ENCODE peak calls at places on chromosomes 7 and 10, in four cellular contexts. Z is HCT116, P is astrocyte, D is body of pancreas. C is an unnamed sample.

GRCh38 chr10:74837750-74838149 is 11.3 kb downstream of the KAT6B start:
- DNase-seq in Z (no peak), P (no peak), D (no peak), C (no peak)

GRCh38 chr10:44301781-44302400 is 83.0 kb downstream of the CXCL12 start:
- DNase-seq in Z (no peak), P (peak; percentile 34), D (no peak), C (no peak)

GRCh38 chr10:62374862-62375710 is 917 bp downstream of the ZNF365 start:
- DNase-seq in Z (no peak), P (no peak), D (no peak), C (no peak)

GRCh38 chr10:99827906-99828305 is 45.5 kb downstream of the ABCC2 start:
- DNase-seq in Z (no peak), P (peak; percentile 31), D (no peak), C (no peak)

GRCh38 chr10:129963076-129963830 is 821 bp downstream of the EBF3 start:
- DNase-seq in Z (no peak), P (peak; percentile 11), D (no peak), C (peak; percentile 29)

GRCh38 chr7:139725077-139725476 is 52.7 kb downstream of the HIPK2 start:
- DNase-seq in Z (no peak), P (peak; percentile 86), D (no peak), C (no peak)

GRCh38 chr10:71093531-71093930 is 118.8 kb upstream of the UNC5B start:
- DNase-seq in Z (no peak), P (no peak), D (no peak), C (no peak)

GRCh38 chr7:134722786-134723322 is 56.6 kb upstream of the CALD1 start:
- DNase-seq in Z (no peak), P (no peak), D (no peak), C (no peak)

GRCh38 chr10:5284311-5285057 is 80.3 kb upstream of the UCN3 start:
- DNase-seq in Z (no peak), P (peak; percentile 43), D (no peak), C (no peak)

GRCh38 chr7:21365866-21366624 is 61.8 kb upstream of the SP4 start:
- DNase-seq in Z (peak; percentile 1), P (peak; percentile 12), D (peak; percentile 22), C (no peak)

GRCh38 chr10:72462261-72462660 is 107.5 kb upstream of the DNAJB12 start:
- DNase-seq in Z (no peak), P (no peak), D (no peak), C (no peak)

GRCh38 chr7:106283831-106284515 is 810 bp downstream of the NAMPT start:
- DNase-seq in Z (no peak), P (peak; percentile 28), D (peak; percentile 64), C (peak; percentile 56)

GRCh38 chr7:151923097-151923876 is 33.0 kb upstream of the GALNTL5 start:
- DNase-seq in Z (no peak), P (no peak), D (peak; percentile 38), C (no peak)

GRCh38 chr7:140518370-140519006 is 39.2 kb upstream of the MKRN1 start:
- DNase-seq in Z (no peak), P (no peak), D (no peak), C (no peak)

GRCh38 chr7:118153551-118154177 is 30.3 kb upstream of the LSM8 start:
- DNase-seq in Z (peak; percentile 28), P (no peak), D (peak; percentile 17), C (no peak)

GRCh38 chr7:74655785-74656420 is 1.6 kb upstream of the GTF2I start:
- DNase-seq in Z (no peak), P (no peak), D (no peak), C (no peak)

GRCh38 chr10:53153831-53154230 is 381.2 kb upstream of the MBL2 start:
- DNase-seq in Z (no peak), P (no peak), D (no peak), C (no peak)

GRCh38 chr10:120456626-120457430 is at the start of gene PLPP4:
- DNase-seq in Z (no peak), P (peak; percentile 41), D (peak; percentile 53), C (peak; percentile 56)

GRCh38 chr10:74289956-74290355 is 138.9 kb downstream of the ADK start:
- DNase-seq in Z (no peak), P (peak; percentile 21), D (no peak), C (peak; percentile 28)

GRCh38 chr10:133257489-133258065 is 19.1 kb downstream of the ADAM8 start:
- DNase-seq in Z (no peak), P (peak; percentile 18), D (peak; percentile 85), C (peak; percentile 66)

GRCh38 chr10:129545257-129545656 is 78.2 kb downstream of the MGMT start:
- DNase-seq in Z (no peak), P (peak; percentile 3), D (no peak), C (no peak)

GRCh38 chr7:81846398-81846797 is 76.6 kb upstream of the HGF start:
- DNase-seq in Z (no peak), P (peak; percentile 29), D (no peak), C (no peak)

GRCh38 chr10:37314862-37315261 is 189.5 kb downstream of the ANKRD30A start:
- DNase-seq in Z (no peak), P (no peak), D (no peak), C (no peak)

GRCh38 chr7:120055300-120055699 is 217.7 kb upstream of the KCND2 start:
- DNase-seq in Z (peak; percentile 13), P (peak; percentile 64), D (no peak), C (no peak)

GRCh38 chr10:78754269-78755074 is 314.3 kb upstream of the ZMIZ1 start:
- DNase-seq in Z (no peak), P (peak; percentile 87), D (no peak), C (peak; percentile 39)

GRCh38 chr7:84092207-84092606 is 102.4 kb downstream of the SEMA3A start:
- DNase-seq in Z (no peak), P (no peak), D (no peak), C (no peak)

GRCh38 chr7:115477193-115477651 is 553.3 kb downstream of the TFEC start:
- DNase-seq in Z (no peak), P (peak; percentile 9), D (peak; percentile 33), C (peak; percentile 35)

GRCh38 chr7:40380111-40380510 is 245.3 kb downstream of the SUGCT start:
- DNase-seq in Z (no peak), P (no peak), D (no peak), C (no peak)

GRCh38 chr7:149209518-149210269 is 14.3 kb downstream of the ZNF282 start:
- DNase-seq in Z (peak; percentile 40), P (peak; percentile 49), D (peak; percentile 29), C (no peak)

GRCh38 chr10:44512345-44513095 is 127.6 kb upstream of the CXCL12 start:
- DNase-seq in Z (no peak), P (no peak), D (no peak), C (no peak)

GRCh38 chr7:99267530-99268360 is 4.9 kb upstream of the MYH16 start:
- DNase-seq in Z (peak; percentile 85), P (peak; percentile 90), D (peak; percentile 63), C (no peak)

GRCh38 chr10:131430716-131431402 is 119.3 kb upstream of the TCERG1L start:
- DNase-seq in Z (no peak), P (no peak), D (peak; percentile 24), C (peak; percentile 13)

GRCh38 chr10:30751678-30752331 is 122.3 kb upstream of the LYZL2 start:
- DNase-seq in Z (peak; percentile 10), P (peak; percentile 37), D (no peak), C (peak; percentile 71)

GRCh38 chr7:44386139-44386913 is 60.9 kb upstream of the CAMK2B start:
- DNase-seq in Z (no peak), P (peak; percentile 37), D (no peak), C (peak; percentile 71)

GRCh38 chr10:110365356-110366143 is 60.8 kb upstream of the SMNDC1 start:
- DNase-seq in Z (no peak), P (no peak), D (no peak), C (no peak)

GRCh38 chr7:5230272-5231067 is 40.4 kb downstream of the WIPI2 start:
- DNase-seq in Z (no peak), P (no peak), D (no peak), C (peak; percentile 56)

GRCh38 chr7:18610331-18610948 is 114.9 kb downstream of the HDAC9 start:
- DNase-seq in Z (peak; percentile 44), P (peak; percentile 2), D (peak; percentile 11), C (peak; percentile 2)

GRCh38 chr7:108008827-108009226 is 5.9 kb upstream of the LAMB1 start:
- DNase-seq in Z (no peak), P (no peak), D (no peak), C (no peak)

GRCh38 chr10:116608683-116609594 is 11.8 kb upstream of the PNLIPRP2 start:
- DNase-seq in Z (no peak), P (no peak), D (peak; percentile 65), C (peak; percentile 5)
- H3K4me3 ChIP-seq in Z (no peak overlapping the region), P (no peak overlapping the region), D (no peak overlapping the region), C (no peak overlapping the region)

GRCh38 chr7:35035511-35035921 is 1.8 kb downstream of the DPY19L1 start:
- DNase-seq in Z (peak; percentile 45), P (peak; percentile 47), D (peak; percentile 12), C (no peak)
- H3K4me1 ChIP-seq in Z (peaks cover 38% of the 10 kb centered on the region), P (peaks cover 17% of the 10 kb centered on the region), D (peaks cover 29% of the 10 kb centered on the region), C (peaks cover 11% of the 10 kb centered on the region)

GRCh38 chr10:125709553-125710266 is 9.8 kb upstream of the EDRF1 start:
- DNase-seq in Z (no peak), P (peak; percentile 22), D (no peak), C (no peak)
- H3K4me3 ChIP-seq in Z (no peak overlapping the region), P (no peak overlapping the region), D (no peak overlapping the region), C (no peak overlapping the region)

GRCh38 chr7:50396856-50397255 is 53.3 kb downstream of the FIGNL1 start:
- DNase-seq in Z (no peak), P (no peak), D (no peak), C (no peak)
- H3K4me1 ChIP-seq in Z (no peaks in the 10 kb centered on the region), P (no peaks in the 10 kb centered on the region), D (peaks cover 8% of the 10 kb centered on the region), C (no peaks in the 10 kb centered on the region)

GRCh38 chr7:93284908-93285307 is 52.7 kb downstream of the VPS50 start:
- DNase-seq in Z (no peak), P (peak; percentile 58), D (no peak), C (no peak)

DNA sequence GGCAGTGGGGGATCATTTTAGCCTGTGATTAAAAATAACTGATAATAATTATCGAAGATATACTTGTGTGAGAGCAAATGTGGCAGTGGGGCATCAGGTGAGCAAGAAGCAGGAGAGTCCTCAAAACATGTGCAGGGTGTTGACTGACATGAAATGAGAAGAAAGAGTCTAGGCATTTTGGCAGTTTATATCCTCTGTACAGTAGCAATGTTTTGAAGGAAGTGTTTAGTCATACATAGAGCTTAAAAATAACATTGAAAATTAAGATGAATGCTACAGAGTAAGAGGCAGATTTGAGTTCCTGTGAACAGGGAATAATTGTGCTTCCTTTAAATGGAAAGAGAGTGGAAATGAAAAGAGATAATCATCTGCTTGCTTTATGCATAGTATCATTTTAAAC is 47.4 kb downstream of the VPS50 start:
- DNase-seq in Z (no peak), P (peak; percentile 3), D (no peak), C (no peak)
- H3K4me3 ChIP-seq in Z (no peak overlapping the region), P (no peak overlapping the region), D (no peak overlapping the region), C (no peak overlapping the region)